ENCODE peak calls at places on chromosomes 6 and 20, in five cellular contexts. H is H1, S is GM12878, X is HepG2, J is K562. U is an unnamed sample.

GRCh38 chr20:53608456-53609413 is 15.1 kb upstream of the ZNF217 start:
- DNase-seq in J (peak), X (no peak), S (no peak), H (peak), U (no peak)

GRCh38 chr6:100078509-100078908 is 84.5 kb upstream of the MCHR2 start:
- DNase-seq in H (peak), J (peak), S (no peak), X (peak), U (no peak)

GRCh38 chr20:51366155-51366886 is 176.2 kb downstream of the NFATC2 start:
- DNase-seq in H (no peak), X (no peak), J (peak), S (no peak), U (peak)

GRCh38 chr6:131213501-131213990 is 78.3 kb downstream of the AKAP7 start:
- DNase-seq in J (no peak), X (no peak), H (no peak), S (no peak), U (no peak)

GRCh38 chr6:159691133-159691962 is 1.7 kb downstream of the SOD2 start:
- DNase-seq in H (no peak), X (peak), J (peak), S (peak), U (peak)

GRCh38 chr20:50409495-50409894 is 100.7 kb upstream of the PTPN1 start:
- DNase-seq in S (no peak), H (no peak), J (no peak), X (no peak), U (no peak)

GRCh38 chr20:9493818-9494217 is 20.6 kb upstream of the LAMP5 start:
- DNase-seq in S (no peak), X (no peak), H (no peak), J (no peak), U (no peak)

GRCh38 chr6:161676566-161676965 is 402.7 kb upstream of the AGPAT4 start:
- DNase-seq in H (no peak), X (no peak), S (no peak), J (no peak), U (no peak)

GRCh38 chr20:34390769-34391447 is 27.8 kb downstream of the ITCH start:
- DNase-seq in J (peak), S (no peak), H (no peak), X (peak), U (peak)

GRCh38 chr6:150002710-150003109 is 22.6 kb downstream of the RAET1L start:
- DNase-seq in H (no peak), S (no peak), X (no peak), J (no peak), U (no peak)

GRCh38 chr6:166381733-166382499 is 824 bp downstream of the MPC1 start:
- DNase-seq in S (peak), J (peak), H (peak), X (peak), U (peak)

GRCh38 chr6:164108869-164109769 is 694.6 kb downstream of the QKI start:
- DNase-seq in X (no peak), H (no peak), J (no peak), S (no peak), U (no peak)

GRCh38 chr6:37636112-37636511 is 61.6 kb downstream of the MDGA1 start:
- DNase-seq in H (no peak), J (no peak), X (no peak), S (no peak), U (no peak)

GRCh38 chr6:16524380-16524707 is 236.9 kb downstream of the ATXN1 start:
- DNase-seq in H (no peak), S (no peak), J (no peak), X (no peak), U (no peak)

GRCh38 chr6:141388666-141389065 is 744.1 kb upstream of the GJE1 start:
- DNase-seq in X (no peak), H (no peak), S (no peak), J (no peak), U (no peak)

GRCh38 chr6:150176152-150176551 is 33.3 kb downstream of the PPP1R14C start:
- DNase-seq in J (no peak), S (no peak), H (no peak), X (no peak), U (no peak)

GRCh38 chr6:6841571-6841970 is 253.1 kb downstream of the LY86 start:
- DNase-seq in X (no peak), H (no peak), S (no peak), J (no peak), U (no peak)

GRCh38 chr20:51635680-51636079 is 93.2 kb upstream of the NFATC2 start:
- DNase-seq in H (no peak), J (no peak), X (no peak), S (no peak), U (no peak)

GRCh38 chr6:20715135-20715806 is 181.0 kb downstream of the CDKAL1 start:
- DNase-seq in S (no peak), J (no peak), H (no peak), X (no peak), U (no peak)

DNA sequence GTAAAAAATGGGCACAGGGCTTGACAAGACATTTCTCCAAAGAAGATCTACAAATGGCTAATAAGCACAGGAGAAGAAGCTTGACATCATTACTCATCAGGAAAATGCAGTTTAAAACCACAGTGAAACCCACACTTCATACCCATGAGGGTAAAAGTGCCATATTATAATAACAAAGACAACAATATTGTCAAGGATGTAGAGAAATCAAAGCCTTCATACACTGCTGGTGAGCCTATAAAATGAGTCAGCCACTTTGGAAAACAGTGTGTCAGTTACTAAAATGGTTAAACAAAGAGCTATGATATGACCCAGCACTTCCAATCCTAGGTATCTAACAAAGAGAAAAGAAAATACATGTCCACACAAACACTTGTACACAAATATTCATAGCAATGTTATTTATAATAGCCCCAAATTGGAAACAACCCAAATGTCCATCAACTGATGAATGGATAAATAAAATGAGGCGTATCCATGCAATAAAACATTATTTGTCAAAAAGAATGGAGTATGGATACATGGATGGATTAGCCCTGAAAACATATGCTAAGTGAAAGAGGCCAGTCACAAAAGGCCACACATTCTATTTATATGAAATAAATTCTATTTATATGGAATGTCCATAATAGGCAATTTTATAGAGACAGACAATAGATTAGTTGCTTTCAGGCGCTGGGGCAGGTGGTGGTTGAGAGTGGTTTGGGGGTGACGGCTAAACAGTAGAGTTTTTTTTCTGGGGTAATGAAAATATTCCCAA is 11.5 kb upstream of the IL20RA start:
- DNase-seq in J (no peak), H (no peak), S (no peak), X (no peak), U (no peak)
- TF ChIP-seq HDAC2 in J (no peak), H (no peak), S (no peak), X (no peak), U (no peak)

GRCh38 chr6:44829811-44830210 is 442.3 kb downstream of the CDC5L start:
- DNase-seq in J (no peak), X (no peak), H (no peak), S (peak), U (no peak)
- H3K4me2 ChIP-seq in J (no peak), X (no peak), H (no peak), S (peak), U (no peak)

DNA sequence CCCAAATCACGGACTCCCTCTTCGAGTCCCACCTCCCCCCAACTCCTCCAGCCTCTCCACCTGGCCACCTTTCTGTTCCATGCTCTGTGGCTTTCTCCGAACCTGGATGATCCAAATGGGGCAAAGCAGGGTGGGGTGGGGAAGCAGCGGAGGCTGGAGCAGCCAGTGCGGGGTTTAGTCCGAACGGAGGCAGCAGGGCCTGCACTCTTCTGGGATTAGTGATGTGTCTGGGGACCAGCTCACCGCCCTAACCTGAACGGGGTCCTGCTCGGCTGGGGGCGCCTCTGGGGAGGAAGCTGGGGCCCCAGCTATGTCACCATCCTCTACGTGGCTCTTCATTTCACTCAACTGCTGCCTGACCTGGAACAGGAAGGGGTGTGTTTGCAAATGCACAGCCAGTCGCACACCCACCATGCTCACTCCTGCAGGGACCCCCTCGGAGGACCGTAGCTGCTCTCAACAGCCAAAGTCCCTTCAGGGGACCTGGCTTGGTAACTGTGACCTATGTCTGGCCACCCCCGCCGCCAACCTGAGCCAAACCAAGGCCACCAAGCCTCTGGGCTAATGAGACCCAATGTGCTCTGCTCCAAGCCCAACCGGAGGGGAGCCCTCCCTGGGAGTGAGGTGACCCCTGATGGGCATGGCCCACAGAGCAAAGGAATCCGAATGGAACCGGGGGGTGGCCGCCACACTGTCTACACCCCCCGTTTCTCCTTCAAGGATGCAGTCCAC is 46.8 kb downstream of the DSTN start:
- DNase-seq in J (no peak), H (no peak), S (no peak), X (no peak), U (no peak)
- TF ChIP-seq HDAC2 in J (no peak), H (no peak), S (no peak), X (no peak), U (no peak)

GRCh38 chr6:13987400-13987865 is 62.7 kb downstream of the RNF182 start:
- DNase-seq in X (no peak), S (no peak), H (no peak), J (peak), U (no peak)
- H3K4me2 ChIP-seq in X (no peak), S (no peak), H (no peak), J (peak), U (no peak)

U was measured in A549.